ENCODE peak calls at places on chromosome 3, in nine cellular contexts. J, I, G, D, W, C, T, A and Q are unnamed samples.

GRCh38 chr3:58093573-58094195 is 85.5 kb downstream of the FLNB start:
- DNase-seq in J (peak; percentile 32), I (no peak), G (no peak), D (no peak), W (no peak), C (no peak), T (no peak), A (no peak), Q (no peak)

GRCh38 chr3:29871087-29871486 is 590.2 kb downstream of the RBMS3 start:
- DNase-seq in J (peak; percentile 0), I (no peak), G (no peak), D (no peak), W (no peak), C (no peak), T (no peak), A (no peak), Q (no peak)

GRCh38 chr3:126309162-126309561 is 48.0 kb downstream of the KLF15 start:
- DNase-seq in J (no peak), I (no peak), G (no peak), D (no peak), W (no peak), C (no peak), T (no peak), A (no peak), Q (no peak)

GRCh38 chr3:59189561-59190338 is 139.9 kb upstream of the CFAP20DC start:
- DNase-seq in J (peak; percentile 61), I (no peak), G (no peak), D (no peak), W (no peak), C (no peak), T (no peak), A (no peak), Q (no peak)

GRCh38 chr3:47578691-47579632 is at the start of gene CSPG5:
- DNase-seq in J (peak; percentile 27), I (no peak), G (peak; percentile 42), D (no peak), W (peak; percentile 40), C (no peak), T (peak; percentile 45), A (no peak), Q (peak; percentile 95)

GRCh38 chr3:79297242-79297641 is 470.6 kb downstream of the ROBO1 start:
- DNase-seq in J (peak; percentile 12), I (no peak), G (no peak), D (no peak), W (no peak), C (no peak), T (no peak), A (peak; percentile 93), Q (no peak)

GRCh38 chr3:76827647-76828273 is 212.1 kb upstream of the ROBO2 start:
- DNase-seq in J (no peak), I (no peak), G (no peak), D (no peak), W (no peak), C (no peak), T (no peak), A (no peak), Q (no peak)

GRCh38 chr3:132788299-132788698 is 66.1 kb upstream of the NPHP3 start:
- DNase-seq in J (peak; percentile 69), I (no peak), G (no peak), D (no peak), W (no peak), C (no peak), T (no peak), A (peak; percentile 9), Q (no peak)

GRCh38 chr3:126340943-126341754 is 16.1 kb downstream of the KLF15 start:
- DNase-seq in J (no peak), I (no peak), G (no peak), D (no peak), W (no peak), C (no peak), T (no peak), A (no peak), Q (no peak)

GRCh38 chr3:61637088-61638051 is 76.0 kb downstream of the PTPRG start:
- DNase-seq in J (no peak), I (no peak), G (peak; percentile 9), D (no peak), W (no peak), C (no peak), T (no peak), A (no peak), Q (peak; percentile 47)

GRCh38 chr3:170768334-170768801 is 101.6 kb downstream of the RPL22L1 start:
- DNase-seq in J (no peak), I (no peak), G (no peak), D (no peak), W (no peak), C (no peak), T (peak; percentile 10), A (no peak), Q (no peak)

GRCh38 chr3:150925751-150926201 is 20.5 kb upstream of the MINDY4B start:
- DNase-seq in J (no peak), I (peak; percentile 68), G (peak; percentile 21), D (peak; percentile 4), W (peak; percentile 72), C (peak; percentile 3), T (no peak), A (peak; percentile 78), Q (peak; percentile 80)

GRCh38 chr3:171874251-171874679 is 31.1 kb downstream of the TMEM212 start:
- DNase-seq in J (peak; percentile 92), I (no peak), G (no peak), D (no peak), W (no peak), C (no peak), T (no peak), A (no peak), Q (no peak)

GRCh38 chr3:34011171-34012101 is 213.0 kb downstream of the PDCD6IP start:
- DNase-seq in J (no peak), I (no peak), G (no peak), D (no peak), W (no peak), C (no peak), T (no peak), A (no peak), Q (no peak)